ENCODE peak calls at places on chromosomes 13 and 19, in four cellular contexts. M is stromal cell of bone marrow, S is right cardiac atrium, J is coronary artery. P is an unnamed sample.

GRCh38 chr19:751501-752341 is 809 bp downstream of the MISP start:
- DNase-seq in M (peak; percentile 85), S (peak; percentile 57), J (no peak), P (no peak)

GRCh38 chr19:35030257-35031071 is at the start of gene SCN1B:
- DNase-seq in M (peak; percentile 44), S (peak; percentile 88), J (no peak), P (peak; percentile 92)

GRCh38 chr19:55079400-55080038 is 3.9 kb downstream of the EPS8L1 start:
- DNase-seq in M (no peak), S (no peak), J (no peak), P (no peak)

GRCh38 chr19:38564981-38565685 is 52.6 kb downstream of the MAP4K1 start:
- DNase-seq in M (no peak), S (peak; percentile 58), J (no peak), P (no peak)

GRCh38 chr13:49097374-49097773 is 121.7 kb downstream of the FNDC3A start:
- DNase-seq in M (peak; percentile 50), S (no peak), J (no peak), P (peak; percentile 42)

GRCh38 chr19:1848399-1849131 is at the start of gene REXO1:
- DNase-seq in M (peak; percentile 86), S (peak; percentile 98), J (peak; percentile 94), P (peak; percentile 99)

GRCh38 chr13:42548731-42549554 is 25.0 kb upstream of the TNFSF11 start:
- DNase-seq in M (no peak), S (peak; percentile 46), J (no peak), P (peak; percentile 86)

GRCh38 chr13:30388401-30389283 is 33.7 kb upstream of the UBE2L5 start:
- DNase-seq in M (no peak), S (peak; percentile 71), J (no peak), P (peak; percentile 49)

GRCh38 chr19:51060336-51060735 is 4.6 kb downstream of the KLK13 start:
- DNase-seq in M (no peak), S (no peak), J (no peak), P (no peak)

GRCh38 chr19:50496189-50497029 is 14.6 kb downstream of the JOSD2 start:
- DNase-seq in M (no peak), S (peak; percentile 83), J (no peak), P (no peak)

GRCh38 chr13:30923423-30923822 is 9.0 kb upstream of the TEX26 start:
- DNase-seq in M (no peak), S (no peak), J (no peak), P (no peak)

GRCh38 chr13:51849145-51850101 is 4.4 kb upstream of the TMEM272 start:
- DNase-seq in M (no peak), S (peak; percentile 65), J (no peak), P (no peak)

GRCh38 chr13:19658831-19659230 is 25.4 kb downstream of the MPHOSPH8 start:
- DNase-seq in M (no peak), S (no peak), J (no peak), P (no peak)

GRCh38 chr19:47070756-47071155 is 22.3 kb upstream of the TMEM160 start:
- DNase-seq in M (no peak), S (no peak), J (no peak), P (no peak)

GRCh38 chr19:3102239-3103140 is 8.3 kb downstream of the GNA11 start:
- DNase-seq in M (no peak), S (peak; percentile 54), J (no peak), P (no peak)

GRCh38 chr13:75405976-75406703 is 75.8 kb downstream of the TBC1D4 start:
- DNase-seq in M (peak; percentile 31), S (no peak), J (no peak), P (no peak)

GRCh38 chr13:28603033-28603664 is 55.8 kb upstream of the POMP start:
- DNase-seq in M (no peak), S (no peak), J (no peak), P (no peak)

GRCh38 chr19:12786950-12787349 is 4.3 kb upstream of the JUNB start:
- DNase-seq in M (no peak), S (no peak), J (no peak), P (no peak)

P was measured in lower leg skin.